ENCODE peak calls at places on chromosomes 11 and 22, in six cellular contexts. I is T-cell; K is stimulated activated CD8-positive, alpha-beta memory T cell treated with anti-CD3 and anti-CD28 coated beads, Interleukin-4, amount 100 ng/mL, for 1 hour; W is MCF 10A; S is astrocyte of the spinal cord; B is mesenteric fat pad. N is an unnamed sample.
A peak's percentile ranks its signal among the peaks of the same experiment; 100 is the strongest.

GRCh38 chr22:44578115-44578457 is 80.1 kb upstream of the RTL6 start:
- DNase-seq in W (no peak), S (no peak), B (no peak), I (no peak), K (no peak), N (peak; percentile 67)

GRCh38 chr11:45331839-45332485 is 45.8 kb upstream of the SYT13 start:
- DNase-seq in W (no peak), B (no peak), K (no peak), S (no peak), I (no peak), N (no peak)

GRCh38 chr22:26554956-26555355 is 35.0 kb downstream of the TPST2 start:
- DNase-seq in I (no peak), W (no peak), S (no peak), K (no peak), B (no peak), N (no peak)

GRCh38 chr22:40348025-40348658 is 1.8 kb downstream of the ADSL start:
- DNase-seq in S (peak; percentile 60), B (no peak), K (peak; percentile 49), W (peak; percentile 65), I (peak; percentile 52), N (no peak)

GRCh38 chr22:45583504-45583903 is 80.8 kb downstream of the FBLN1 start:
- DNase-seq in W (no peak), B (no peak), K (no peak), S (no peak), I (no peak), N (no peak)

GRCh38 chr22:36977947-36978660 is 41.1 kb downstream of the TST start:
- DNase-seq in S (peak; percentile 75), B (peak; percentile 96), K (peak; percentile 85), I (peak; percentile 86), W (peak; percentile 87), N (peak; percentile 97)

GRCh38 chr22:35560824-35561223 is 20.2 kb downstream of the RASD2 start:
- DNase-seq in I (no peak), B (no peak), K (no peak), S (no peak), W (no peak), N (no peak)

GRCh38 chr22:26273011-26273675 is 103.9 kb downstream of the SEZ6L start:
- DNase-seq in W (no peak), B (no peak), K (no peak), S (no peak), I (no peak), N (no peak)

GRCh38 chr11:100515087-100515486 is 172.0 kb upstream of the ARHGAP42 start:
- DNase-seq in W (no peak), I (no peak), S (peak; percentile 39), K (no peak), B (no peak), N (no peak)

GRCh38 chr11:77387701-77388100 is 86.2 kb downstream of the PAK1 start:
- DNase-seq in K (no peak), I (no peak), W (no peak), B (no peak), S (no peak), N (no peak)

GRCh38 chr11:76217653-76218160 is 11.4 kb upstream of the WNT11 start:
- DNase-seq in I (no peak), W (no peak), S (no peak), B (no peak), K (no peak), N (no peak)

GRCh38 chr11:126443120-126443519 is 87.6 kb downstream of the ST3GAL4 start:
- DNase-seq in I (no peak), S (no peak), K (no peak), W (no peak), B (no peak), N (no peak)

GRCh38 chr22:35330258-35330861 is 30.7 kb downstream of the TOM1 start:
- DNase-seq in W (peak; percentile 80), I (peak; percentile 42), K (no peak), S (peak; percentile 62), B (no peak), N (peak; percentile 93)

GRCh38 chr11:45180158-45180887 is 33.9 kb downstream of the PRDM11 start:
- DNase-seq in K (no peak), W (peak; percentile 48), S (no peak), I (no peak), B (peak; percentile 89), N (no peak)

GRCh38 chr11:27963370-27963769 is 144.6 kb downstream of the KIF18A start:
- DNase-seq in I (no peak), K (no peak), B (no peak), W (no peak), S (no peak), N (no peak)

GRCh38 chr11:76236092-76237026 is 30.1 kb upstream of the WNT11 start:
- DNase-seq in W (peak; percentile 74), S (no peak), B (no peak), I (peak; percentile 8), K (no peak), N (no peak)

GRCh38 chr11:19853016-19853415 is 140.4 kb downstream of the NAV2 start:
- DNase-seq in B (no peak), W (peak; percentile 25), I (no peak), K (no peak), S (no peak), N (no peak)

GRCh38 chr11:36622431-36623136 is 24.5 kb upstream of the RAG2 start:
- DNase-seq in W (peak; percentile 39), B (no peak), S (peak; percentile 29), K (no peak), I (no peak), N (no peak)

GRCh38 chr22:38777087-38777671 is 16.8 kb downstream of the DNAL4 start:
- DNase-seq in I (no peak), S (no peak), W (no peak), K (no peak), B (no peak), N (no peak)

GRCh38 chr22:31881198-31881597 is 63.1 kb upstream of the YWHAH start:
- DNase-seq in B (no peak), S (no peak), W (no peak), I (no peak), K (no peak), N (no peak)

GRCh38 chr11:57819272-57819979 is 57.8 kb downstream of the CTNND1 start:
- DNase-seq in S (no peak), B (no peak), K (no peak), I (no peak), W (no peak), N (no peak)

N was measured in cardiac septum.